ENCODE peak calls at places on chromosomes 16 and 17, in ten cellular contexts. F, W, G, R, L, U, E, H, N and M are unnamed samples.

GRCh38 chr17:68455756-68456528 is 1.4 kb downstream of the WIPI1 start:
- DNase-seq in F (peak), W (peak), G (no peak), R (no peak), L (no peak), U (no peak), E (no peak), H (no peak), N (peak), M (peak)

GRCh38 chr17:79949646-79950292 is 85.9 kb downstream of the TBC1D16 start:
- DNase-seq in F (no peak), W (no peak), G (no peak), R (no peak), L (peak), U (peak), E (no peak), H (no peak), N (no peak), M (no peak)

GRCh38 chr17:44121997-44122824 is 1.2 kb downstream of the HDAC5 start:
- DNase-seq in F (no peak), W (no peak), G (no peak), R (no peak), L (no peak), U (no peak), E (no peak), H (no peak), N (no peak), M (no peak)

GRCh38 chr16:54233626-54234025 is 53.0 kb downstream of the IRX3 start:
- DNase-seq in F (no peak), W (no peak), G (no peak), R (no peak), L (no peak), U (no peak), E (no peak), H (no peak), N (no peak), M (no peak)

GRCh38 chr17:36123431-36123830 is 19.8 kb downstream of the CCL4 start:
- DNase-seq in F (no peak), W (no peak), G (no peak), R (no peak), L (no peak), U (no peak), E (no peak), H (no peak), N (no peak), M (no peak)

GRCh38 chr17:561118-561517 is 153.5 kb downstream of the VPS53 start:
- DNase-seq in F (no peak), W (peak), G (peak), R (no peak), L (no peak), U (peak), E (no peak), H (peak), N (peak), M (peak)

GRCh38 chr17:2040219-2040827 is 1.5 kb upstream of the OVCA2 start:
- DNase-seq in F (no peak), W (no peak), G (no peak), R (no peak), L (no peak), U (no peak), E (no peak), H (no peak), N (no peak), M (no peak)

GRCh38 chr16:82229800-82230619 is 60.0 kb upstream of the MPHOSPH6 start:
- DNase-seq in F (peak), W (peak), G (peak), R (peak), L (peak), U (peak), E (peak), H (peak), N (peak), M (peak)

GRCh38 chr17:34393401-34393800 is 30.4 kb upstream of the CCL1 start:
- DNase-seq in F (no peak), W (no peak), G (no peak), R (no peak), L (no peak), U (no peak), E (no peak), H (no peak), N (no peak), M (no peak)

GRCh38 chr17:77140878-77141767 is at the start of gene SEC14L1:
- DNase-seq in F (no peak), W (peak), G (no peak), R (peak), L (peak), U (peak), E (peak), H (no peak), N (peak), M (no peak)

GRCh38 chr17:28385037-28385797 is 13.7 kb downstream of the SARM1 start:
- DNase-seq in F (no peak), W (no peak), G (no peak), R (no peak), L (peak), U (no peak), E (no peak), H (no peak), N (no peak), M (no peak)

GRCh38 chr17:57861000-57861736 is 11.3 kb upstream of the MRPS23 start:
- DNase-seq in F (no peak), W (no peak), G (peak), R (peak), L (peak), U (peak), E (peak), H (peak), N (no peak), M (peak)

GRCh38 chr17:58829172-58829637 is 73.6 kb downstream of the PPM1E start:
- DNase-seq in F (no peak), W (no peak), G (no peak), R (no peak), L (no peak), U (no peak), E (no peak), H (no peak), N (no peak), M (no peak)

GRCh38 chr17:7403043-7403901 is 625 bp downstream of the TMEM256 start:
- DNase-seq in F (no peak), W (no peak), G (no peak), R (peak), L (peak), U (no peak), E (no peak), H (no peak), N (no peak), M (peak)

GRCh38 chr17:54996441-54996840 is 27.9 kb downstream of the STXBP4 start:
- DNase-seq in F (no peak), W (no peak), G (no peak), R (no peak), L (no peak), U (no peak), E (no peak), H (no peak), N (no peak), M (no peak)

GRCh38 chr16:58537124-58537906 is 22.0 kb downstream of the SETD6 start:
- DNase-seq in F (no peak), W (no peak), G (no peak), R (no peak), L (no peak), U (no peak), E (no peak), H (no peak), N (no peak), M (no peak)

GRCh38 chr17:27384261-27384701 is 72.0 kb upstream of the KSR1 start:
- DNase-seq in F (peak), W (peak), G (peak), R (no peak), L (no peak), U (no peak), E (peak), H (no peak), N (peak), M (peak)

GRCh38 chr17:44557653-44558285 is 485 bp downstream of the FZD2 start:
- DNase-seq in F (no peak), W (no peak), G (no peak), R (peak), L (no peak), U (peak), E (no peak), H (no peak), N (peak), M (peak)

GRCh38 chr16:80466024-80466986 is 74.5 kb upstream of the DYNLRB2 start:
- DNase-seq in F (peak), W (peak), G (peak), R (peak), L (peak), U (peak), E (peak), H (peak), N (peak), M (peak)

GRCh38 chr17:28960256-28961106 is 9.2 kb upstream of the PHF12 start:
- DNase-seq in F (no peak), W (no peak), G (no peak), R (no peak), L (no peak), U (no peak), E (no peak), H (no peak), N (no peak), M (no peak)

GRCh38 chr17:68863091-68863652 is 92.0 kb downstream of the ABCA8 start:
- DNase-seq in F (no peak), W (no peak), G (no peak), R (no peak), L (no peak), U (no peak), E (no peak), H (no peak), N (no peak), M (no peak)

GRCh38 chr17:75950850-75951554 is 10.2 kb upstream of the FBF1 start:
- DNase-seq in F (no peak), W (no peak), G (no peak), R (no peak), L (no peak), U (no peak), E (no peak), H (no peak), N (no peak), M (no peak)

GRCh38 chr16:11989238-11990160 is 13.0 kb downstream of the SNX29 start:
- DNase-seq in F (no peak), W (no peak), G (no peak), R (no peak), L (no peak), U (no peak), E (peak), H (peak), N (no peak), M (no peak)

GRCh38 chr16:845349-845740 is 44.8 kb upstream of the GNG13 start:
- DNase-seq in F (no peak), W (no peak), G (no peak), R (no peak), L (no peak), U (no peak), E (no peak), H (no peak), N (no peak), M (no peak)

GRCh38 chr17:4411201-4411600 is 22.5 kb upstream of the SPNS3 start:
- DNase-seq in F (no peak), W (no peak), G (no peak), R (no peak), L (no peak), U (no peak), E (no peak), H (no peak), N (no peak), M (no peak)